ENCODE peak calls at places on chromosomes 6 and 20, in nine cellular contexts. W, K, L, J, I, Q, P, N and A are unnamed samples.

GRCh38 chr20:6468751-6469150 is 298.7 kb upstream of the BMP2 start:
- DNase-seq in L (no peak), I (no peak), P (no peak), J (no peak), Q (no peak), W (no peak), N (no peak), K (no peak), A (no peak)

GRCh38 chr20:63577317-63577894 is 3.4 kb upstream of the HELZ2 start:
- DNase-seq in L (peak), N (no peak), Q (no peak), I (no peak), J (no peak), P (peak), W (no peak), K (peak), A (peak)

GRCh38 chr6:118697554-118697953 is 46.2 kb upstream of the CEP85L start:
- DNase-seq in J (no peak), Q (no peak), I (no peak), N (no peak), K (no peak), P (no peak), W (no peak), L (no peak), A (no peak)

GRCh38 chr6:24990944-24991747 is 55.4 kb upstream of the RIPOR2 start:
- DNase-seq in P (no peak), L (no peak), W (no peak), K (no peak), N (no peak), I (no peak), J (no peak), Q (no peak), A (no peak)

GRCh38 chr20:12728782-12729181 is 280.0 kb upstream of the SPTLC3 start:
- DNase-seq in P (no peak), Q (no peak), N (no peak), J (no peak), L (no peak), W (no peak), I (no peak), K (no peak), A (no peak)

GRCh38 chr6:14638932-14639875 is 521.6 kb downstream of the CD83 start:
- DNase-seq in N (no peak), Q (peak), W (no peak), J (no peak), I (no peak), L (peak), P (peak), K (no peak), A (no peak)

GRCh38 chr6:33769248-33769821 is 19.6 kb downstream of the LEMD2 start:
- DNase-seq in L (no peak), N (no peak), I (no peak), Q (no peak), W (no peak), J (no peak), P (no peak), K (no peak), A (no peak)

GRCh38 chr6:3277251-3277650 is 18.5 kb downstream of the PSMG4 start:
- DNase-seq in L (peak), I (no peak), N (no peak), J (no peak), P (no peak), W (no peak), K (no peak), Q (no peak), A (no peak)